ENCODE peak calls at places on chromosomes 13 and 19, in nine cellular contexts. T is dorsolateral prefrontal cortex; R is right cardiac atrium; W is prostate gland; K is CD4-positive, alpha-beta T cell; B is lung; V is gastrocnemius medialis; X is PC-9; O is H9. U is an unnamed sample.

GRCh38 chr13:40583738-40584137 is 82.7 kb downstream of the FOXO1 start:
- DNase-seq in W (no peak), B (no peak), O (no peak), V (no peak), R (no peak), T (no peak), K (no peak), X (no peak), U (no peak)

GRCh38 chr13:51957377-51958216 is 53.7 kb downstream of the ATP7B start:
- DNase-seq in O (no peak), R (no peak), B (no peak), T (peak), W (no peak), X (no peak), V (no peak), K (no peak), U (no peak)

GRCh38 chr13:81051873-81052272 is 710.9 kb upstream of the SPRY2 start:
- DNase-seq in K (no peak), V (no peak), R (no peak), B (no peak), W (no peak), X (no peak), T (no peak), O (no peak), U (no peak)

GRCh38 chr19:43639507-43640423 is at the start of gene CADM4:
- DNase-seq in R (peak), T (peak), O (peak), X (peak), K (peak), W (peak), V (no peak), B (no peak), U (no peak)

GRCh38 chr19:13070425-13071140 is 32.1 kb downstream of the LYL1 start:
- DNase-seq in R (peak), V (peak), X (no peak), W (no peak), K (no peak), O (no peak), B (no peak), T (peak), U (peak)

GRCh38 chr13:107866007-107866665 is 349.2 kb downstream of the LIG4 start:
- DNase-seq in W (no peak), K (no peak), R (no peak), T (peak), V (no peak), X (peak), B (no peak), O (peak), U (peak)

GRCh38 chr13:107854880-107855279 is 360.5 kb downstream of the LIG4 start:
- DNase-seq in W (no peak), K (no peak), V (no peak), T (no peak), O (no peak), X (no peak), B (no peak), R (no peak), U (no peak)

GRCh38 chr13:41960195-41960699 is 662 bp downstream of the VWA8 start:
- DNase-seq in O (no peak), W (no peak), T (no peak), V (peak), R (no peak), K (no peak), B (no peak), X (no peak), U (no peak)

GRCh38 chr13:50400035-50400726 is 384.9 kb downstream of the KCNRG start:
- DNase-seq in W (no peak), R (peak), K (no peak), X (no peak), O (no peak), B (no peak), T (peak), V (peak), U (peak)

GRCh38 chr19:40398417-40399056 is 8.6 kb upstream of the HIPK4 start:
- DNase-seq in W (peak), R (peak), B (peak), K (peak), X (no peak), O (peak), T (no peak), V (peak), U (peak)

GRCh38 chr13:19967619-19968018 is 9.1 kb downstream of the ZMYM2 start:
- DNase-seq in K (no peak), B (no peak), W (no peak), R (no peak), T (no peak), V (no peak), O (no peak), X (no peak), U (no peak)

GRCh38 chr13:33185853-33186252 is 99.7 kb downstream of the STARD13 start:
- DNase-seq in B (no peak), X (no peak), K (no peak), W (no peak), T (no peak), O (no peak), V (no peak), R (no peak), U (no peak)

GRCh38 chr19:45445139-45445538 is 21.4 kb upstream of the ERCC1 start:
- DNase-seq in K (no peak), W (no peak), V (no peak), T (no peak), X (no peak), B (no peak), O (no peak), R (peak), U (no peak)

GRCh38 chr19:36215276-36216171 is 618 bp downstream of the ZNF146 start:
- DNase-seq in V (no peak), W (no peak), R (no peak), X (no peak), T (no peak), B (no peak), K (no peak), O (no peak), U (no peak)

GRCh38 chr13:44410328-44410859 is 36.8 kb downstream of the SERP2 start:
- DNase-seq in T (no peak), V (no peak), W (no peak), R (no peak), X (no peak), O (no peak), B (no peak), K (no peak), U (no peak)

GRCh38 chr19:4624301-4624700 is 15.0 kb upstream of the TNFAIP8L1 start:
- DNase-seq in K (no peak), R (no peak), T (no peak), W (no peak), X (no peak), O (no peak), V (no peak), B (no peak), U (no peak)

GRCh38 chr19:39407644-39408391 is 1.2 kb downstream of the ZFP36 start:
- DNase-seq in V (peak), W (peak), T (no peak), O (no peak), B (peak), K (peak), R (peak), X (peak), U (no peak)

GRCh38 chr13:33183431-33184130 is 102.0 kb downstream of the STARD13 start:
- DNase-seq in K (no peak), X (no peak), V (no peak), O (no peak), W (no peak), B (no peak), R (no peak), T (no peak), U (no peak)

GRCh38 chr19:55626350-55626749 is 2.0 kb upstream of the ZNF784 start:
- DNase-seq in T (no peak), X (no peak), K (peak), R (peak), W (no peak), O (no peak), V (no peak), B (no peak), U (no peak)

GRCh38 chr19:51136891-51137551 is 5.1 kb upstream of the SIGLEC7 start:
- DNase-seq in X (no peak), K (no peak), V (peak), O (no peak), T (no peak), B (peak), W (no peak), R (no peak), U (no peak)

GRCh38 chr19:35347171-35347929 is at the start of gene FFAR1:
- DNase-seq in O (peak), B (peak), V (no peak), X (no peak), K (peak), T (no peak), W (no peak), R (peak), U (no peak)

GRCh38 chr13:75454497-75454896 is 27.5 kb downstream of the TBC1D4 start:
- DNase-seq in K (no peak), B (no peak), T (no peak), W (peak), V (no peak), O (no peak), R (no peak), X (no peak), U (no peak)

GRCh38 chr13:85864963-85865530 is 65.8 kb upstream of the SLITRK6 start:
- DNase-seq in W (no peak), B (no peak), K (no peak), V (no peak), T (no peak), O (peak), X (no peak), R (no peak), U (no peak)

GRCh38 chr13:34065915-34066314 is 248.0 kb downstream of the RFC3 start:
- DNase-seq in V (no peak), O (no peak), R (no peak), B (no peak), T (no peak), W (no peak), K (no peak), X (peak), U (no peak)

GRCh38 chr19:57191141-57192063 is at the start of gene ZNF264:
- DNase-seq in R (peak), T (peak), O (peak), K (peak), W (peak), V (peak), B (peak), X (peak), U (peak)
- H3K27ac ChIP-seq in R (peak), T (peak), O (peak), K (peak), W (peak), V (peak), B (peak), X (peak), U (peak)

GRCh38 chr19:49214701-49215100 is 57.1 kb downstream of the TRPM4 start:
- DNase-seq in W (no peak), B (no peak), R (no peak), X (no peak), T (no peak), V (no peak), O (no peak), K (no peak), U (no peak)

GRCh38 chr19:49210108-49210900 is 52.7 kb downstream of the TRPM4 start:
- DNase-seq in O (peak), X (no peak), V (no peak), B (no peak), T (no peak), W (no peak), K (peak), R (peak), U (no peak)

GRCh38 chr19:49213791-49214190 is 56.2 kb downstream of the TRPM4 start:
- DNase-seq in W (no peak), K (no peak), V (no peak), R (no peak), B (no peak), X (no peak), T (no peak), O (peak), U (no peak)

GRCh38 chr19:49212302-49212701 is 54.7 kb downstream of the TRPM4 start:
- DNase-seq in K (no peak), T (no peak), W (no peak), R (no peak), O (no peak), X (peak), V (no peak), B (no peak), U (no peak)

DNA sequence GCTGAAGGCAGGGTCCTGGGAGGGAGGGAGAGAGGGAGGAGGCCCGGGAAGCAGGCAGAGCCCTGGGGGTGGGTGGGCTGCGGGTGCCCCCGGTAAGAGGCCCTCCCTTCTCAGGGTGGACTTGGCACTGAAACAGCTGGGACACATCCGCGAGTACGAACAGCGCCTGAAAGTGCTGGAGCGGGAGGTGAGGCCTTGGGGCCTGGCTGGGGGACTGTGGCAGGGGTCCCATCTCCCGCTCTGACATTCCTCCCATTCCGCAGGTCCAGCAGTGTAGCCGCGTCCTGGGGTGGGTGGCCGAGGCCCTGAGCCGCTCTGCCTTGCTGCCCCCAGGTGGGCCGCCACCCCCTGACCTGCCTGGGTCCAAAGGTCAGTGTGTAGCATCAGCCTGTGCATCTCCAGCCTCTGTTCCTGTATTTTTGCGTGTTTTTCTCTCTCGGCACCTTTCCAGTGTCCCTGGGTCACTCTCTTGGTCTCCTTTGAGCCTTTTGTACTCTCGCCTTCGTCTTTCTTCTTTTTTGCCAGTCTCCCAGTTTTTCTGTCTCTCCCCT is 53.4 kb downstream of the TRPM4 start:
- DNase-seq in O (no peak), X (no peak), V (no peak), T (no peak), B (no peak), R (no peak), K (no peak), W (no peak), U (no peak)
- H3K27ac ChIP-seq in O (no peak), X (no peak), V (no peak), T (no peak), B (no peak), R (no peak), K (no peak), W (no peak), U (no peak)

GRCh38 chr13:99990045-99990977 is 8.7 kb downstream of the ZIC2 start:
- DNase-seq in W (no peak), K (no peak), X (no peak), O (peak), T (no peak), R (peak), V (no peak), B (no peak), U (no peak)

GRCh38 chr13:99987180-99988047 is 5.8 kb downstream of the ZIC2 start:
- DNase-seq in X (no peak), R (peak), O (peak), W (no peak), K (no peak), B (no peak), V (no peak), T (no peak), U (no peak)

GRCh38 chr13:99988469-99989375 is 7.1 kb downstream of the ZIC2 start:
- DNase-seq in B (no peak), X (no peak), T (no peak), K (no peak), V (no peak), W (no peak), O (peak), R (peak), U (no peak)

GRCh38 chr13:99991013-99991805 is 9.6 kb downstream of the ZIC2 start:
- DNase-seq in V (no peak), B (no peak), R (no peak), W (no peak), O (peak), K (no peak), X (no peak), T (no peak), U (no peak)

DNA sequence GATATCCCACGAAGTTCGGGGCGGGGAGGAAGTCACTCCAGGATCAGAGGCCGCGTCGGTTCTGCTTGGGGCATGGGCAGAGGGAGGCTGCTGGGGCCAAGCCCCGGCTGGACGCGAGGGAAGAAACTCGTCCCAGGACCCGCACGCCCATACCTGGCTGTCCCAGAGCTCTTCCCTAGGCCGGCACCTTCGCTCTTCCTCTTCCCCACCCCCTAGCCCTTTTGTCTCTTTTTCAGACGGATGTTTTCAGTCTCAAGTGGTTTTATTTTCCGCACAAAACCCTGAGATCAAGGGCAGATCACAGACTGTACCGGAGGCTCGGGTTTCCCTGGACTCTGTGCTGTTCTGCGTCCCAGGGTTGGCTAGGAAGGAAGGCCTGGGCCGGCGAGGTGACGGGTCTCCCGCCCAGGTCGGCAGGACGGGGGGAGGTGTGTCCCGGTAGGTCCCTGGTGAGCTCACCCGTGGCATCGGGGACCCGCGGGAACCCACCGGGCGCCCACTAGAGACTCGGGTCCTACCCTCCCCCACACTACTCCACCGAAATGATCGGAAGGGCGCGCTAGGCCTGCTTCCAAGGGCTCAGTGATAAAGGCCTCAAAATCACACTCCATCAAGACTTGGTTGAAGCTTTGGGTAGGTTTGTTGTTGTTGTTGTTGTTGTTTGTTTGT is 7.9 kb downstream of the ZIC2 start:
- DNase-seq in T (no peak), K (no peak), R (peak), X (no peak), O (peak), W (no peak), V (no peak), B (no peak), U (no peak)
- H3K27ac ChIP-seq in T (peak), K (no peak), R (no peak), X (no peak), O (no peak), W (no peak), V (no peak), B (no peak), U (peak)

GRCh38 chr13:113860579-113861432 is 3.1 kb downstream of the GAS6 start:
- DNase-seq in K (no peak), V (no peak), T (no peak), B (no peak), W (no peak), X (peak), O (peak), R (peak), U (no peak)

GRCh38 chr13:113860051-113860471 is 3.8 kb downstream of the GAS6 start:
- DNase-seq in T (no peak), W (no peak), X (no peak), O (peak), K (no peak), B (no peak), R (no peak), V (peak), U (no peak)

GRCh38 chr13:113862766-113863510 is 938 bp downstream of the GAS6 start:
- DNase-seq in B (no peak), W (no peak), R (peak), K (no peak), X (peak), T (no peak), O (peak), V (peak), U (no peak)

GRCh38 chr13:113862191-113862765 is 1.6 kb downstream of the GAS6 start:
- DNase-seq in W (no peak), O (peak), B (no peak), R (peak), T (no peak), V (no peak), X (no peak), K (no peak), U (no peak)

GRCh38 chr13:113861433-113862030 is 2.3 kb downstream of the GAS6 start:
- DNase-seq in O (peak), V (no peak), R (peak), B (no peak), K (no peak), T (no peak), X (no peak), W (no peak), U (no peak)
- H3K27ac ChIP-seq in O (no peak), V (peak), R (no peak), B (no peak), K (no peak), T (no peak), X (no peak), W (no peak), U (no peak)

GRCh38 chr13:111657013-111657412 is 336.6 kb downstream of the TEX29 start:
- DNase-seq in K (no peak), V (no peak), X (no peak), T (no peak), W (no peak), O (peak), B (no peak), R (no peak), U (no peak)

GRCh38 chr13:111656439-111656838 is 336.0 kb downstream of the TEX29 start:
- DNase-seq in V (no peak), O (peak), K (no peak), W (no peak), T (no peak), B (no peak), X (no peak), R (no peak), U (no peak)

GRCh38 chr13:111659236-111659635 is 338.8 kb downstream of the TEX29 start:
- DNase-seq in R (no peak), K (no peak), V (no peak), O (peak), B (no peak), X (no peak), W (no peak), T (peak), U (no peak)

GRCh38 chr13:111659842-111660241 is 339.4 kb downstream of the TEX29 start:
- DNase-seq in X (no peak), R (peak), T (no peak), W (no peak), K (no peak), B (no peak), O (no peak), V (no peak), U (no peak)

DNA sequence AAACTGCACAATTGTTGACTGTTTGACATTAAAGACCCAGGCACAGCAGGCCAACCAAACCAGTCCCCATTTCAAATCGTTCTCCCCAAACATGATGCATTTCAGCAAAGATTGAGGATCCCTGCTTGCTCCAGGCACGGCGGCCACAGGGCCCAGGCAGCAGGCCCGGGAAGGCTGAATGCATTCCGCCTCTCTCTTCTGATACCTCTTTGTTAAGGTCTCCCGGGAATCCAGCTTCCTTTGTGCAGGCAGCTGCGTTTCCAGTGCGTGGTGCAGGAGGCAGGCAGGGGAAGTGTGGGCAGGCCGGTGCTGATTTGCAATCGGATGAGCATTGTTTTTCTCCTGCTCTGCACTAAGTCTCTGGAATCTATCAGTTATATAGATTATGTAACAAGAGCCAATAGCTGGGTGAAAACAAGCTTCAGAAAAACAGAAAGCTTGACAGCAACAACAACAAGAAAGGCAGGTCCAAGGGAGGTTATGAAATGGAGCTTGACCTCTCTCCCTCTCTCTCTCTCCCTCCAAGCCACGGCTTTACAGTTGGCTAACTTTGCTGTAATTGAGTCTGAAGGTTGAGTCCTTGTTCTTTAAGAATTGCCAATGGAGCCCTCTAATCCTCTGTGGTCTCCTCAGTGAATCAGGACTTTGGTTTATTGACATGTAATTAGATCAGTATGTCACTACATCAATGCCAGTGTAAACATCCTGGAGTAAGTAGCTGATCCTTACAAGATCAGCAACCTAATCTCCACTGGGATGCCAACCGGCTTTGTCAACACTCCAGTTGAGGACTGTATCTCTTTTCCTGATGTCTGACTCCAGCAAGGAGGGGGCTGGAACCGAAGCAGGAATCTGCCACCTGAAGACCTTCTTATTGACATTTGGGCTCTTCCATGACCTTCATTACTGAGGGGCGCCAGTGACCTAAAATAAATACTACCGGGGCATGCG is 338.0 kb downstream of the TEX29 start:
- DNase-seq in W (no peak), R (no peak), K (no peak), T (peak), X (no peak), O (peak), V (no peak), B (no peak), U (no peak)
- H3K27ac ChIP-seq in W (no peak), R (no peak), K (no peak), T (peak), X (no peak), O (no peak), V (no peak), B (no peak), U (peak)

U was measured in caudate nucleus.